ENCODE peak calls at places on chromosomes 12 and 14, in seven cellular contexts. F is MM.1S, D is PC-3, U is GM23248, E is hepatocyte, B is GM23338, J is HCT116. Y is an unnamed sample.

GRCh38 chr12:67915335-67915851 is 73.9 kb upstream of the IFNG-AS1 start:
- DNase-seq in F (no peak), D (no peak), U (no peak), E (no peak), B (no peak), J (no peak), Y (no peak)

GRCh38 chr12:101769865-101770264 is 30.6 kb upstream of the SYCP3 start:
- DNase-seq in F (no peak), D (no peak), U (no peak), E (no peak), B (no peak), J (no peak), Y (no peak)

GRCh38 chr12:3897400-3897910 is 24.3 kb upstream of the PARP11 start:
- DNase-seq in F (no peak), D (no peak), U (no peak), E (no peak), B (no peak), J (no peak), Y (no peak)

GRCh38 chr12:120406553-120406952 is 31.4 kb upstream of the COX6A1 start:
- DNase-seq in F (no peak), D (no peak), U (no peak), E (no peak), B (no peak), J (no peak), Y (no peak)

GRCh38 chr14:58061581-58061980 is 90.4 kb downstream of the ARMH4 start:
- DNase-seq in F (no peak), D (no peak), U (no peak), E (no peak), B (no peak), J (no peak), Y (no peak)

GRCh38 chr14:99479903-99480855 is 480 bp downstream of the SETD3 start:
- DNase-seq in F (no peak), D (peak), U (peak), E (peak), B (peak), J (peak), Y (peak)

GRCh38 chr12:87152841-87153528 is 876.2 kb downstream of the C12orf50 start:
- DNase-seq in F (no peak), D (no peak), U (no peak), E (no peak), B (no peak), J (no peak), Y (no peak)

GRCh38 chr12:49920241-49920914 is 16.7 kb upstream of the FAIM2 start:
- DNase-seq in F (no peak), D (peak), U (peak), E (no peak), B (no peak), J (no peak), Y (no peak)

GRCh38 chr14:31951638-31951964 is 125.5 kb upstream of the ARHGAP5 start:
- DNase-seq in F (no peak), D (no peak), U (no peak), E (no peak), B (no peak), J (no peak), Y (no peak)

GRCh38 chr14:104724407-104724980 is 465 bp downstream of the ADSS1 start:
- DNase-seq in F (no peak), D (no peak), U (peak), E (no peak), B (peak), J (no peak), Y (no peak)

GRCh38 chr12:116525418-116526001 is 33.7 kb upstream of the MAP1LC3B2 start:
- DNase-seq in F (no peak), D (peak), U (peak), E (peak), B (peak), J (peak), Y (no peak)

GRCh38 chr12:45232771-45233372 is 17.0 kb downstream of the ANO6 start:
- DNase-seq in F (no peak), D (peak), U (peak), E (peak), B (peak), J (peak), Y (no peak)

GRCh38 chr14:95679995-95680735 is 6.1 kb upstream of the TCL1B start:
- DNase-seq in F (no peak), D (no peak), U (no peak), E (peak), B (peak), J (peak), Y (peak)

GRCh38 chr14:97056086-97056485 is 258.9 kb downstream of the VRK1 start:
- DNase-seq in F (no peak), D (peak), U (no peak), E (no peak), B (peak), J (no peak), Y (no peak)

GRCh38 chr12:51749201-51749985 is 99.1 kb downstream of the FIGNL2 start:
- DNase-seq in F (no peak), D (no peak), U (no peak), E (no peak), B (no peak), J (no peak), Y (no peak)

GRCh38 chr12:74539261-74539660 is 1.6 kb downstream of the ATXN7L3B start:
- DNase-seq in F (no peak), D (peak), U (peak), E (no peak), B (no peak), J (no peak), Y (peak)

GRCh38 chr12:46364777-46365580 is 7.6 kb downstream of the SLC38A2 start:
- DNase-seq in F (no peak), D (peak), U (peak), E (peak), B (no peak), J (no peak), Y (no peak)

GRCh38 chr12:130565189-130565588 is 150.9 kb downstream of the RIMBP2 start:
- DNase-seq in F (no peak), D (no peak), U (no peak), E (no peak), B (no peak), J (no peak), Y (no peak)
- TF ChIP-seq EZH2 in F (no peak), D (no peak), U (no peak), E (no peak), B (no peak), J (no peak), Y (no peak)

GRCh38 chr12:132774159-132774558 is 12.5 kb upstream of the ANKLE2 start:
- DNase-seq in F (no peak), D (no peak), U (no peak), E (no peak), B (no peak), J (no peak), Y (no peak)
- H3K27ac ChIP-seq in F (no peak), D (no peak), U (no peak), E (no peak), B (no peak), J (no peak), Y (no peak)

DNA sequence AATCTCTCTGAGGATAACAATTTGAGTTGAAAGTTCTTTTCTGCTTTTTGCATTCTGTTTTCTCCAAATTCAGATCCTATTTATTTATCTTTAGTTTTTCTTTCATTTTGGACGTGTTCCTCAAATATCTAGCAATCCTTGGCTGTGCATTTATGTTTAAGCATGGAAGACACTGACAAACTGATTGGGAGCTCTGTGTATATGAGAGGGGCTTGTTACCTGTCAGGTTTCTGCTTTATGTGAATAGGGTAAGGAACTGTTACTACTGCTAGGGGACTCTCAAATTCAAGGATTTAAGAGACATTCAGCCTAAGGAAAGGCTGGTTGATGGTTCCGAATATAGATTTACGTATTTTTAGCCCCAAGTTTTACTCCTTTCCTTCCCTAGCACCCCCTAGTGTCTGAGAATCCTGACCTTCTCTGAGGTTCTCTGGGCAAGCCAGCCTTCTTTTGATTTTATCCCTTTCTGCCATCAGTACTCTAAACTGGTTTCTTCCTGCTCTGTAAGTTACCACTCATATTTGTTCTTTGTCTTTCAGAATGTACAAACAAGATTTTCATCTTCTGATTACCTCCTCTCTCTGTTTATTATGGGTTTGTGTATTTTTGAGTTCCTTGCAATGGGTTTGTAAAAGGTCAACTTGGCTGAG is 30.5 kb downstream of the YLPM1 start:
- DNase-seq in F (no peak), D (peak), U (peak), E (no peak), B (peak), J (no peak), Y (peak)
- TF ChIP-seq EZH2phosphoT487 in F (no peak), D (no peak), U (no peak), E (no peak), B (no peak), J (no peak), Y (no peak)

GRCh38 chr12:113515082-113515856 is 43.6 kb upstream of the LHX5 start:
- DNase-seq in F (no peak), D (no peak), U (no peak), E (no peak), B (peak), J (no peak), Y (peak)
- TF ChIP-seq EZH2 in F (no peak), D (no peak), U (no peak), E (peak), B (no peak), J (no peak), Y (no peak)

DNA sequence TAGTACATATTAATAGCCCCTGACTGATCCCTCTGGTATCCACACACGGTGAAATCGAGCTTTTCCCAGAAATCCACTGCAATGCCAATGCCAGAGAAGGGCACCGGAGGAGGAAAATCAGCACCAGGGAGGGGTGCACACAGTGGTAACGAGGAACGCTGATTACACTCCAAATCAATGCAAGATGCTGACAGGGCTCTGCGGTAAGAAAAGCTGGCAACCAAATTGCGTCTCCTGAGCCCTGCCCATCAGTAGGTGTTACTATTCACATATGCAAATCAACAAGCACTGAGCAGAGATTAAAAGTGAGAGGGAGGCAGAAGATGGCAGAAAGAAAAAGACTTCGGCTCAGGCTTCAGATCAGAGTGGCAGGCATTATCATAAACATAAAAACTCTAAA is 159.1 kb downstream of the RPS29 start:
- DNase-seq in F (no peak), D (no peak), U (no peak), E (no peak), B (no peak), J (no peak), Y (peak)
- H3K27ac ChIP-seq in F (no peak), D (no peak), U (no peak), E (no peak), B (no peak), J (no peak), Y (no peak)